ENCODE peak calls at places on chromosomes 5 and 9, in seven cellular contexts. E is neural progenitor cell, L is SK-N-SH, A is GM23338, N is PC-9, X is GM23248, H is MM.1S. U is an unnamed sample.

GRCh38 chr9:99298660-99299059 is 76.6 kb downstream of the SEC61B start:
- DNase-seq in E (no peak), L (no peak), A (peak; percentile 43), N (no peak), X (no peak), H (no peak), U (no peak)

GRCh38 chr5:142825378-142826089 is 55.4 kb downstream of the ARHGAP26 start:
- DNase-seq in E (peak; percentile 26), L (no peak), A (peak; percentile 42), N (peak; percentile 58), X (no peak), H (no peak), U (no peak)

GRCh38 chr9:130197888-130198287 is 25.7 kb downstream of the NCS1 start:
- DNase-seq in E (no peak), L (no peak), A (no peak), N (no peak), X (no peak), H (no peak), U (no peak)

GRCh38 chr5:146342519-146342881 is 3.9 kb downstream of the POU4F3 start:
- DNase-seq in E (no peak), L (no peak), A (no peak), N (no peak), X (no peak), H (no peak), U (no peak)

GRCh38 chr9:6711403-6711802 is 46.4 kb upstream of the KDM4C start:
- DNase-seq in E (no peak), L (no peak), A (no peak), N (no peak), X (peak; percentile 24), H (no peak), U (no peak)

GRCh38 chr9:35918780-35919179 is 9.5 kb downstream of the SPAAR start:
- DNase-seq in E (no peak), L (no peak), A (no peak), N (no peak), X (no peak), H (no peak), U (no peak)

GRCh38 chr5:102986074-102986473 is 133.9 kb downstream of the GIN1 start:
- DNase-seq in E (no peak), L (no peak), A (no peak), N (no peak), X (no peak), H (no peak), U (no peak)

GRCh38 chr5:14131855-14132503 is 11.2 kb upstream of the TRIO start:
- DNase-seq in E (no peak), L (no peak), A (no peak), N (no peak), X (no peak), H (no peak), U (no peak)

GRCh38 chr5:111606194-111606593 is 93.9 kb upstream of the STARD4 start:
- DNase-seq in E (no peak), L (no peak), A (no peak), N (no peak), X (no peak), H (no peak), U (no peak)

GRCh38 chr5:130773813-130774212 is 391.2 kb downstream of the HINT1 start:
- DNase-seq in E (no peak), L (no peak), A (no peak), N (peak; percentile 60), X (no peak), H (no peak), U (peak; percentile 88)

GRCh38 chr9:121360975-121361374 is 9.1 kb downstream of the STOM start:
- DNase-seq in E (no peak), L (no peak), A (no peak), N (no peak), X (peak; percentile 94), H (no peak), U (peak; percentile 51)

GRCh38 chr9:121992571-121993212 is 100.4 kb downstream of the TTLL11 start:
- DNase-seq in E (peak; percentile 91), L (peak; percentile 77), A (peak; percentile 96), N (peak; percentile 55), X (peak; percentile 86), H (peak; percentile 77), U (peak; percentile 78)

GRCh38 chr5:10689391-10690081 is 71.5 kb downstream of the DAP start:
- DNase-seq in E (peak; percentile 66), L (peak; percentile 60), A (peak; percentile 86), N (peak; percentile 47), X (peak; percentile 62), H (peak; percentile 10), U (peak; percentile 68)

GRCh38 chr9:100515578-100516494 is 42.9 kb downstream of the TMEFF1 start:
- DNase-seq in E (peak; percentile 16), L (no peak), A (peak; percentile 23), N (peak; percentile 23), X (no peak), H (peak; percentile 38), U (no peak)

GRCh38 chr9:121779381-121780117 is 128.1 kb downstream of the DAB2IP start:
- DNase-seq in E (peak; percentile 72), L (no peak), A (no peak), N (no peak), X (no peak), H (no peak), U (no peak)

GRCh38 chr5:176161431-176161830 is 76.8 kb upstream of the SIMC1 start:
- DNase-seq in E (no peak), L (no peak), A (no peak), N (no peak), X (no peak), H (no peak), U (no peak)

GRCh38 chr5:141493500-141494422 is 4.9 kb downstream of the PCDHGC5 start:
- DNase-seq in E (no peak), L (no peak), A (no peak), N (no peak), X (peak; percentile 86), H (no peak), U (no peak)

GRCh38 chr5:111998871-111999270 is 241.9 kb upstream of the NREP start:
- DNase-seq in E (no peak), L (no peak), A (no peak), N (no peak), X (no peak), H (no peak), U (no peak)

GRCh38 chr9:121059998-121060636 is 10.0 kb upstream of the C5 start:
- DNase-seq in E (peak; percentile 87), L (peak; percentile 47), A (peak; percentile 93), N (peak; percentile 26), X (peak; percentile 84), H (peak; percentile 71), U (peak; percentile 81)

GRCh38 chr5:62496152-62496551 is 82.5 kb upstream of the LRRC70 start:
- DNase-seq in E (no peak), L (no peak), A (no peak), N (no peak), X (no peak), H (no peak), U (peak; percentile 45)

GRCh38 chr5:103232393-103232999 is 26.1 kb upstream of the MACIR start:
- DNase-seq in E (no peak), L (peak; percentile 44), A (peak; percentile 56), N (no peak), X (peak; percentile 69), H (peak; percentile 58), U (peak; percentile 77)

GRCh38 chr5:146642410-146642809 is 126.4 kb upstream of the GPR151 start:
- DNase-seq in E (no peak), L (no peak), A (no peak), N (no peak), X (no peak), H (no peak), U (no peak)

GRCh38 chr5:117680421-117680820 is 1105.8 kb upstream of the SEMA6A start:
- DNase-seq in E (no peak), L (no peak), A (no peak), N (no peak), X (no peak), H (no peak), U (no peak)

GRCh38 chr9:15707000-15707399 is 154.2 kb downstream of the CCDC171 start:
- DNase-seq in E (no peak), L (no peak), A (no peak), N (no peak), X (no peak), H (no peak), U (no peak)

GRCh38 chr9:3525836-3526165 is at the start of gene RFX3:
- DNase-seq in E (peak; percentile 94), L (peak; percentile 94), A (peak; percentile 93), N (peak; percentile 70), X (peak; percentile 97), H (peak; percentile 87), U (peak; percentile 79)

GRCh38 chr5:16695779-16696178 is 79.0 kb upstream of the RETREG1 start:
- DNase-seq in E (no peak), L (peak; percentile 63), A (no peak), N (no peak), X (peak; percentile 60), H (no peak), U (no peak)

GRCh38 chr9:72982161-72982799 is 29.4 kb upstream of the ALDH1A1 start:
- DNase-seq in E (no peak), L (no peak), A (no peak), N (no peak), X (peak; percentile 25), H (no peak), U (no peak)

GRCh38 chr9:125987420-125987819 is 240.2 kb downstream of the PBX3 start:
- DNase-seq in E (no peak), L (peak; percentile 16), A (no peak), N (no peak), X (no peak), H (no peak), U (no peak)

GRCh38 chr9:136228107-136228875 is 17.3 kb downstream of the QSOX2 start:
- DNase-seq in E (no peak), L (no peak), A (no peak), N (peak; percentile 82), X (peak; percentile 82), H (no peak), U (peak; percentile 92)
- H3F3A ChIP-seq in E (peaks cover 3% of the 10 kb centered on the region), L (peaks cover 4% of the 10 kb centered on the region), A (peaks cover 3% of the 10 kb centered on the region), N (peaks cover 30% of the 10 kb centered on the region), X (no peaks in the 10 kb centered on the region), H (no peaks in the 10 kb centered on the region), U (no peaks in the 10 kb centered on the region)

DNA sequence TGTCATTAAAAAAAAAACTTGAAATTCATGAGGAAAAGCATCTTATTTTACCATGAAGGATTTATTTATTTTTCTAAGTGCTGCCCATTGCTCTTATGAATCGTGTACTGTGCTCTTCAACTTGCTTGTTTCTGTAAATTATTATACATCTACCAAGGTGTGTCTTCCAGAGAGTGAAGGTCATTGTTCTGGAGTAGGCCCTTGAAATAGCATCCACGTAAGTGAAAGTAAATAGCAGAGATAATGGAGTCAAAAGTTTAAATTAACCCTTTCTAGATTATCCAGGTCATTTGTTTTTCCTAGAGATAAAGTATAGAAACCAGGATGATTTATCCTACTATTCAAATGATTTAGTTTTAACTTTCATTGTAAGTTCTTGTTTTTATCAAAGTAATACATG is 473.1 kb downstream of the DIRAS2 start:
- DNase-seq in E (no peak), L (no peak), A (no peak), N (no peak), X (no peak), H (no peak), U (no peak)
- H3K4me3 ChIP-seq in E (no peak overlapping the region), L (no peak overlapping the region), A (no peak overlapping the region), N (no peak overlapping the region), X (no peak overlapping the region), H (no peak overlapping the region), U (no peak overlapping the region)

GRCh38 chr5:87589587-87589986 is 176.9 kb upstream of the CCNH start:
- DNase-seq in E (no peak), L (no peak), A (no peak), N (no peak), X (no peak), H (no peak), U (no peak)

GRCh38 chr5:87588316-87588715 is 175.6 kb upstream of the CCNH start:
- DNase-seq in E (peak; percentile 24), L (no peak), A (peak; percentile 37), N (no peak), X (no peak), H (no peak), U (no peak)
- H3K4me2 ChIP-seq in E (no peak overlapping the region), L (no peak overlapping the region), A (no peak overlapping the region), N (no peak overlapping the region), X (no peak overlapping the region), H (no peak overlapping the region), U (no peak overlapping the region)

GRCh38 chr5:119311688-119312087 is 44.1 kb upstream of the TNFAIP8 start:
- DNase-seq in E (no peak), L (no peak), A (no peak), N (no peak), X (no peak), H (no peak), U (no peak)
- H3F3A ChIP-seq in E (no peaks in the 10 kb centered on the region), L (no peaks in the 10 kb centered on the region), A (no peaks in the 10 kb centered on the region), N (no peaks in the 10 kb centered on the region), X (no peaks in the 10 kb centered on the region), H (peaks cover 29% of the 10 kb centered on the region), U (no peaks in the 10 kb centered on the region)

U was measured in PC-3.